ENCODE peak calls at places on chromosomes 5 and 9, in six cellular contexts. M is left ventricle myocardium inferior, L is heart left ventricle, B is ovary, Y is tibial nerve, U is psoas muscle. O is an unnamed sample.

GRCh38 chr5:13987843-13988464 is 43.5 kb upstream of the DNAH5 start:
- DNase-seq in M (no peak), L (no peak), B (peak), Y (peak), U (no peak), O (peak)

GRCh38 chr9:120532475-120532874 is 47.5 kb downstream of the CDK5RAP2 start:
- DNase-seq in M (peak), L (peak), B (no peak), Y (peak), U (peak), O (peak)

GRCh38 chr9:13841801-13842462 is 472.0 kb downstream of the NFIB start:
- DNase-seq in M (no peak), L (peak), B (no peak), Y (no peak), U (peak), O (no peak)

GRCh38 chr9:2242778-2243395 is 227.7 kb downstream of the SMARCA2 start:
- DNase-seq in M (no peak), L (no peak), B (peak), Y (no peak), U (no peak), O (no peak)

GRCh38 chr5:911601-912000 is 18.9 kb downstream of the TRIP13 start:
- DNase-seq in M (no peak), L (no peak), B (no peak), Y (no peak), U (no peak), O (no peak)

GRCh38 chr5:84821924-84822323 is 437.2 kb upstream of the EDIL3 start:
- DNase-seq in M (no peak), L (no peak), B (no peak), Y (no peak), U (no peak), O (no peak)

GRCh38 chr9:113131689-113132151 is 19.1 kb upstream of the SLC31A2 start:
- DNase-seq in M (no peak), L (no peak), B (no peak), Y (no peak), U (no peak), O (no peak)

GRCh38 chr5:14451866-14452265 is 129.7 kb upstream of the OTULINL start:
- DNase-seq in M (no peak), L (peak), B (no peak), Y (no peak), U (no peak), O (no peak)

GRCh38 chr9:4324513-4324912 is 24.6 kb upstream of the GLIS3 start:
- DNase-seq in M (no peak), L (no peak), B (peak), Y (no peak), U (no peak), O (no peak)

GRCh38 chr5:110590187-110590586 is 136.3 kb downstream of the TMEM232 start:
- DNase-seq in M (no peak), L (no peak), B (no peak), Y (no peak), U (no peak), O (no peak)
- TF ChIP-seq CTCF in M (peak), L (no peak), B (no peak), Y (no peak), U (peak), O (no peak)

DNA sequence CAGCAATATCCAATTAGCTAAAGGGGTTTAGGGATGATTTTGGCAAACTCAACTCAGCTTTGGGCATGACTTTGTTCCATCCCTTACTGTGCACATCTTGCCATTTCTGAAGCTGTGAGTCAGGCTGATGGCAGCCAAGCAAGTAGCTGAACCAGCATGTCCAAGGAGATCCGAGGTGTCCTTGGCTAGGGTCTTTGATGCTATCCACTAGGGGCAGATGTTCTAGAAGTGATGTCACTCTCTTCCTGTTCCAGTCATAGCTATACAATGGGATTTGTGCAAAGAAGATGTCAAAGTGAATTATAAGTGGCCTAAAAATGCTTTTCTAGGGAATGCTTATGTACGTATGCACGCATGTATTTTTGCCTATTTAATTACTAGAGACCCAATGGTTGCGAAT is 160.8 kb upstream of the PAPPA start:
- DNase-seq in M (no peak), L (no peak), B (no peak), Y (no peak), U (no peak), O (no peak)
- TF ChIP-seq CTCF in M (no peak), L (no peak), B (no peak), Y (no peak), U (no peak), O (no peak)

DNA sequence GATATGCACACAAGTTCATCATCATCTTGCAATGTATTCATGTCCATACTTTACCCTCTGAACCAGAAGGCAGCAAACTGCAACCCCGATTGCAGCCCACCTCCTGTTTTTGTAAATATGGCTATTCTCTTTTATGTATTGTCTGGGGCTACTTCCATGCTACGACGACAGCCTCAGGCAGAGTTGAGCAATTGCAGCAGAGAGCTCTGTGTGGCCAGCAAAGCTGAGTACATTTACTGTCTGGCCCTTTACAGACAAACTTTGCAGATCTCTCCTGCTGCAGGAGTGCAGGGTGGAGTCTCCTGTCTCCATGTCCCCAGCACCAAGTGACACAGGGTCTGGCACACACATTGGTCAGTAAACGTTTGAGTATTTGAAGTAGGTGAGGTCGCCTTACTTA is 27.0 kb downstream of the PRRC2B start:
- DNase-seq in M (no peak), L (no peak), B (no peak), Y (no peak), U (peak), O (no peak)
- TF ChIP-seq CTCF in M (peak), L (peak), B (no peak), Y (no peak), U (no peak), O (no peak)

GRCh38 chr9:127224883-127225739 is 39.5 kb upstream of the GARNL3 start:
- DNase-seq in M (peak), L (peak), B (peak), Y (peak), U (peak), O (peak)
- TF ChIP-seq CTCF in M (no peak), L (no peak), B (no peak), Y (no peak), U (no peak), O (no peak)

GRCh38 chr5:167552356-167552755 is 739.1 kb upstream of the WWC1 start:
- DNase-seq in M (no peak), L (no peak), B (no peak), Y (no peak), U (no peak), O (no peak)

GRCh38 chr5:167554564-167555254 is 736.7 kb upstream of the WWC1 start:
- DNase-seq in M (no peak), L (no peak), B (no peak), Y (no peak), U (no peak), O (no peak)

DNA sequence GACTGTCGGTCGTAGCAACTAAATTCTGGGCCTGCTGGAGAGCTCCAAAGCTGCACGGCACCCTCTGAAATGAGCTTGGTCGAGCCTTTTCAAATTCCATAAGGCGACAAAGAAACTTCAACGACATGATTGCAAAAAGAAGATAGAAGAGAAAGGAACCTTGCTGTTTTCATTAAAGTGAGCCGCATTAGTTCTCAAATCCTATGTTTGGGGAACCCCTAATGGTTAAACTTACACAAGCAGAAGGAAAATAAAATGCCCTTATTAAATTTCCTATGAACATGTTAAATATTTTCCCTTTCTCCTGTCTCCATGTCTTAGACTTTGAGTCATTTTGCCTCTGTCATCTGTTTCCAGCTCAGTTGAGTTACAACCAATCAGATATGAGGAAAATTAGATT is 735.7 kb upstream of the WWC1 start:
- DNase-seq in M (no peak), L (no peak), B (no peak), Y (no peak), U (no peak), O (no peak)
- TF ChIP-seq CTCF in M (no peak), L (no peak), B (no peak), Y (no peak), U (no peak), O (no peak)

DNA sequence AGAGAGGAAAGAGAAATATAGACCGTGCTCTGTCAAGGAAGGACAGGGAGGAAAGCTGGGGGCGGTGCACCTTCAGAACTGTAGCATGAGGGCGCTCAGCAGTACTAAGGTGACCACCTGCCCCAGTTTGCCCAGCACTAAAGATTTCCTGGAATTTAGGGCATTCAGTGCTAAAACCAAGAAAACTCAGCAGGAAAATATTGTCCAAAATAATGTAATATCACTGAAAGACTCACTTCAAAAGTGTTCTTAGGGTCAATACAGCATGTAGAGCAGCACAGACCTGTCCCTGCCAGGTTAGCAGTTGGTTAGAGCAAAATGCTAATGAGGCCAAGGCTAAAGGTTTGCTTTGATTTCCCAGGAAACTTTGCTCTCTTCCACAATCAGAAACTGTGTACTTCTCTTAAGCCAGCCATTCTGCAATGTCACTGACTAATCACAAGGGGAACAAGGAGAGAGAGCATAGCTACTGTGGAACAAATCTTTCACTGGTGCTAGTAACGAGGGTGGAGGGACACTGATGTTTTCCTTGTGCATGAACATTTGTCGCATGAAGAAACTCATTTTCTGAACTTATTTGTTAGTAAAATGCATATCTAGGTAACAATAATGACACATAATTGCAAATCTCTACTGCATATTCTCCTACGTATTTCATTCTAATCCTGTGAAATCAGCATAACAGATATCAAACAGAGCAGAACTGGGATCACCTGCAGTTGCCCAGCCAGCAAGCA is 53.0 kb upstream of the GRAMD2B start:
- DNase-seq in M (no peak), L (no peak), B (no peak), Y (no peak), U (no peak), O (no peak)
- TF ChIP-seq CTCF in M (peak), L (peak), B (no peak), Y (peak), U (no peak), O (no peak)

GRCh38 chr9:130732131-130732530 is 38.6 kb downstream of the EXOSC2 start:
- DNase-seq in M (no peak), L (no peak), B (no peak), Y (no peak), U (no peak), O (no peak)
- TF ChIP-seq CTCF in M (peak), L (no peak), B (no peak), Y (no peak), U (no peak), O (no peak)

GRCh38 chr5:180291234-180291940 is 496 bp downstream of the MAPK9 start:
- DNase-seq in M (no peak), L (no peak), B (no peak), Y (no peak), U (no peak), O (no peak)
- TF ChIP-seq CTCF in M (peak), L (peak), B (no peak), Y (peak), U (no peak), O (no peak)

DNA sequence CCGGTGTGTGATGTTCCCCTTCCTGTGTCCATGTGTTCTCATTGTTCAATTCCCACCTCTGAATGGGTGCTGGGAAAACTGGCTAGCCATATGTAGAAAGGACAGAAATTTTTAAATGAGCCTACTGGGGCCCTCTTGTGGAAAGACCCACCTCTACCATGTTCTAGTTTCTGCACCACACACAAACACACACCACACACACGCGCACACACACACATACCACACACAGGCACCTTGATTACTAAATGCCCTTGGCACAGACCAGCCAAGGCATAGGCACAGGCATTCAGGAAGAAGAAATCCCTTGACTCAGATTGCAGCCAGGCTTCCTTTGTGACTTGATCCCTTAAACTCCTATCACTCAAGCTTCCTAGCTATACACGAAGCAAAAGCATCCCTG is 60.5 kb downstream of the SIL1 start:
- DNase-seq in M (no peak), L (no peak), B (no peak), Y (no peak), U (peak), O (no peak)
- TF ChIP-seq CTCF in M (peak), L (no peak), B (no peak), Y (no peak), U (peak), O (no peak)

GRCh38 chr5:86332851-86333250 is 284.9 kb upstream of the COX7C start:
- DNase-seq in M (no peak), L (no peak), B (no peak), Y (no peak), U (no peak), O (no peak)

DNA sequence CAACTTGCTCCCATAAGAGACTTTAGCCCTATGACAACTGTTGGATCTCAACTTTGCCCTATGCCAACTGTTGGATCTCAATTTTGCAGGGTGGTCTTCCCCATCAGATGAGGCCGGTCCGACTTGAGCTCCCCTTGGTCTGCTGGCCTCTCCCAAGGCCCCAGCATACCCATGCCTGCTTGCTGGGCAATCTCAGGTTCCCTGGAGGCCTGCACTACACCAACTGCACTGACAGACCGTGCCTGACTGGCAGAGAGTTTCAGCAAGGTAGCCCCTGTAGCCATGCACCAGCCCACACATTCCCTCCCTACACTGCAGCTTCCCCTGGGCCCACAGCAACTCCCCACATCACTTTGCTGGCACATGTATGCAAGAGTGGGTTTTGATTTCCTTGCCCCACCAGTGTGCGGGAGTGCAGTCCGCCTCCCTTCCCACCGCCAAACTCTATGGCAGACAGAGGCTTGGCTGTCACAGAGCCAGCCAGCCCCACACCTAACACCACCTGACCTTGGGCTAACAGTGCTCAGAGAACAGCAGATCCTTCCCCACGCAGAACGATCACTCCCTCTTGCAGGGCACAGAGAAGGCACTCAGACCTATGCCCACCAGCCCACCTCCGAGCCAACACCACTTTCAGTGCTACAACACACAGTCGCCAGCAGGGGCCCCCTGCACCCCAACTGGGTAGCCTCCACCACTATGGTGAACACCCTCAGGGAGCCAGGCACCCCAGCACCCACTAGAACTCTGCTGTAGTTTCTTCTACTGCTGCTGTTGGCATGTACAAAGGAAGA is 279.9 kb upstream of the COX7C start:
- DNase-seq in M (no peak), L (no peak), B (peak), Y (no peak), U (no peak), O (no peak)
- TF ChIP-seq CTCF in M (no peak), L (no peak), B (no peak), Y (no peak), U (no peak), O (no peak)

O was measured in lung.